ENCODE peak calls at places on chromosome 18, in nine cellular contexts. U is hippocampal formation, R is anterior cingulate cortex, K is MG63, L is PC-3, J is left lobe of liver, S is GF-D8, M is B cell, V is T-helper 9 cell. Q is an unnamed sample.
A peak's percentile ranks its signal among the peaks of the same experiment; 100 is the strongest.

GRCh38 chr18:58618822-58619553 is 9.9 kb downstream of the ALPK2 start:
- DNase-seq in J (no peak), R (no peak), L (no peak), S (no peak), V (no peak), K (no peak), U (no peak), M (no peak), Q (no peak)

GRCh38 chr18:66995270-66995669 is 391.4 kb upstream of the CDH19 start:
- DNase-seq in S (no peak), K (no peak), U (no peak), M (no peak), V (no peak), L (no peak), R (no peak), J (no peak), Q (no peak)

GRCh38 chr18:45353530-45353929 is 261.7 kb upstream of the SLC14A2 start:
- DNase-seq in S (no peak), V (no peak), U (no peak), M (no peak), L (peak; percentile 40), J (no peak), K (peak; percentile 5), R (no peak), Q (no peak)

GRCh38 chr18:37249171-37249886 is 316.3 kb downstream of the CELF4 start:
- DNase-seq in K (no peak), M (no peak), L (no peak), R (no peak), V (no peak), S (no peak), U (no peak), J (no peak), Q (no peak)

GRCh38 chr18:53458944-53459580 is 765.4 kb downstream of the MBD2 start:
- DNase-seq in L (no peak), R (peak; percentile 35), K (peak; percentile 20), M (no peak), V (no peak), J (no peak), U (peak; percentile 54), S (no peak), Q (no peak)

GRCh38 chr18:6868033-6868432 is 138.5 kb downstream of the ARHGAP28 start:
- DNase-seq in R (no peak), L (no peak), M (no peak), V (no peak), J (no peak), K (no peak), U (no peak), S (no peak), Q (no peak)

GRCh38 chr18:57797209-57797651 is 5.9 kb downstream of the ATP8B1 start:
- DNase-seq in L (peak; percentile 62), R (no peak), S (no peak), J (peak; percentile 86), M (no peak), U (no peak), V (no peak), K (no peak), Q (no peak)

GRCh38 chr18:52131845-52132244 is 208.2 kb upstream of the DCC start:
- DNase-seq in U (no peak), K (no peak), M (no peak), J (no peak), R (no peak), V (no peak), S (no peak), L (no peak), Q (no peak)

GRCh38 chr18:72762505-72763122 is 105.2 kb downstream of the NETO1 start:
- DNase-seq in R (no peak), S (peak; percentile 24), L (peak; percentile 84), M (peak; percentile 15), K (no peak), J (no peak), V (no peak), U (peak; percentile 81), Q (no peak)

GRCh38 chr18:76209597-76209996 is 285.4 kb downstream of the ZNF516 start:
- DNase-seq in U (no peak), R (no peak), V (no peak), M (no peak), K (no peak), L (peak; percentile 50), J (no peak), S (no peak), Q (no peak)

GRCh38 chr18:79863946-79864725 is 66.4 kb downstream of the KCNG2 start:
- DNase-seq in R (no peak), S (no peak), J (peak; percentile 35), V (no peak), L (no peak), M (no peak), U (no peak), K (no peak), Q (no peak)

GRCh38 chr18:38552729-38553411 is 987.3 kb upstream of the CELF4 start:
- DNase-seq in J (no peak), U (no peak), S (no peak), R (no peak), V (no peak), M (no peak), K (no peak), L (no peak), Q (no peak)

GRCh38 chr18:47882641-47883040 is 47.8 kb downstream of the SMAD2 start:
- DNase-seq in M (no peak), S (no peak), U (no peak), V (no peak), L (peak; percentile 56), K (no peak), J (no peak), R (no peak), Q (no peak)

GRCh38 chr18:67402543-67402942 is 114.0 kb downstream of the DSEL start:
- DNase-seq in M (no peak), J (no peak), K (no peak), S (no peak), L (peak; percentile 42), V (no peak), U (no peak), R (no peak), Q (no peak)

GRCh38 chr18:45441110-45441842 is 174.0 kb upstream of the SLC14A2 start:
- DNase-seq in U (no peak), L (peak; percentile 46), K (no peak), V (no peak), J (no peak), M (no peak), S (no peak), R (no peak), Q (no peak)

GRCh38 chr18:59072727-59073421 is 66.8 kb upstream of the SEC11C start:
- DNase-seq in U (no peak), R (no peak), L (no peak), V (no peak), M (no peak), S (no peak), J (no peak), K (no peak), Q (no peak)

GRCh38 chr18:50277935-50278334 is 3.4 kb downstream of the MBD1 start:
- DNase-seq in L (peak; percentile 45), K (no peak), R (no peak), J (no peak), S (no peak), M (no peak), V (no peak), U (no peak), Q (no peak)

GRCh38 chr18:36459786-36460185 is 162.3 kb downstream of the FHOD3 start:
- DNase-seq in K (no peak), V (no peak), S (no peak), R (no peak), M (no peak), L (no peak), J (no peak), U (no peak), Q (no peak)

GRCh38 chr18:7618821-7619410 is 51.8 kb downstream of the PTPRM start:
- DNase-seq in J (no peak), M (no peak), L (no peak), U (no peak), V (no peak), S (no peak), K (no peak), R (no peak), Q (no peak)

GRCh38 chr18:62088146-62088545 is 98.7 kb downstream of the PIGN start:
- DNase-seq in R (no peak), V (no peak), K (no peak), L (no peak), M (no peak), J (no peak), S (no peak), U (no peak), Q (no peak)

GRCh38 chr18:69935319-69936190 is 12.1 kb downstream of the CD226 start:
- DNase-seq in L (no peak), J (no peak), U (no peak), R (no peak), S (no peak), K (peak; percentile 12), M (no peak), V (peak; percentile 69), Q (peak; percentile 43)

GRCh38 chr18:64244571-64244970 is 95.7 kb upstream of the LINC00305 start:
- DNase-seq in J (peak; percentile 70), L (peak; percentile 10), R (no peak), V (no peak), S (no peak), U (no peak), K (no peak), M (peak; percentile 8), Q (no peak)

GRCh38 chr18:12159446-12159845 is 65.8 kb downstream of the ANKRD62 start:
- DNase-seq in S (no peak), V (no peak), K (no peak), M (no peak), J (no peak), R (no peak), U (no peak), L (peak; percentile 79), Q (no peak)

GRCh38 chr18:59957957-59958356 is 58.2 kb downstream of the PMAIP1 start:
- DNase-seq in J (no peak), K (peak; percentile 32), V (no peak), S (peak; percentile 99), U (no peak), L (peak; percentile 74), M (no peak), R (no peak), Q (no peak)

GRCh38 chr18:62452280-62452824 is 70.5 kb upstream of the ZCCHC2 start:
- DNase-seq in M (no peak), V (no peak), R (no peak), L (peak; percentile 14), K (peak; percentile 35), S (peak; percentile 49), J (peak; percentile 90), U (no peak), Q (no peak)

GRCh38 chr18:74623047-74623816 is 25.6 kb downstream of the ZNF407 start:
- DNase-seq in R (no peak), J (no peak), V (peak; percentile 6), S (no peak), L (peak; percentile 40), M (no peak), U (peak; percentile 43), K (no peak), Q (peak; percentile 15)

GRCh38 chr18:62663731-62664336 is 51.5 kb upstream of the PHLPP1 start:
- DNase-seq in V (no peak), R (no peak), L (peak; percentile 80), S (no peak), U (no peak), J (no peak), M (no peak), K (peak; percentile 67), Q (no peak)

GRCh38 chr18:28120811-28121210 is 56.1 kb downstream of the CDH2 start:
- DNase-seq in S (no peak), K (no peak), U (no peak), L (no peak), J (no peak), V (no peak), R (no peak), M (no peak), Q (no peak)

GRCh38 chr18:7572837-7573236 is 5.7 kb downstream of the PTPRM start:
- DNase-seq in R (no peak), M (no peak), K (no peak), J (no peak), U (no peak), L (peak; percentile 43), V (no peak), S (no peak), Q (no peak)

GRCh38 chr18:65737346-65737745 is 13.5 kb upstream of the CDH7 start:
- DNase-seq in S (no peak), J (no peak), L (no peak), K (no peak), R (no peak), V (no peak), U (no peak), M (no peak), Q (no peak)

GRCh38 chr18:6633370-6633769 is 96.1 kb upstream of the ARHGAP28 start:
- DNase-seq in V (no peak), R (no peak), M (no peak), S (no peak), K (peak; percentile 65), J (no peak), U (no peak), L (no peak), Q (no peak)